ENCODE peak calls at places on chromosome 14, in four cellular contexts. One of them, this sample, is unnamed.

GRCh38 chr14:68249534-68250517 is 430.2 kb downstream of the RAD51B start:
- DNase-seq in retina: no peak
- DNase-seq in RWPE1: no peak
- DNase-seq in effector CD4-positive, alpha-beta T cell: no peak
- DNase-seq in this sample: no peak

GRCh38 chr14:63345826-63346225 is 27.1 kb upstream of the GPHB5 start:
- DNase-seq in effector CD4-positive, alpha-beta T cell: no peak
- DNase-seq in retina: no peak
- DNase-seq in RWPE1: no peak
- DNase-seq in this sample: no peak

GRCh38 chr14:69571449-69571878 is 3.2 kb downstream of the CCDC177 start:
- DNase-seq in RWPE1: no peak
- DNase-seq in effector CD4-positive, alpha-beta T cell: no peak
- DNase-seq in retina: no peak
- DNase-seq in this sample: no peak

GRCh38 chr14:101476931-101477553 is 84.3 kb upstream of the DIO3 start:
- DNase-seq in RWPE1: peak
- DNase-seq in effector CD4-positive, alpha-beta T cell: no peak
- DNase-seq in retina: peak
- DNase-seq in this sample: no peak

GRCh38 chr14:104281768-104282301 is 143.4 kb downstream of the KIF26A start:
- DNase-seq in retina: no peak
- DNase-seq in RWPE1: no peak
- DNase-seq in effector CD4-positive, alpha-beta T cell: no peak
- DNase-seq in this sample: no peak

GRCh38 chr14:19838433-19838832 is 34.9 kb downstream of the OR4N2 start:
- DNase-seq in effector CD4-positive, alpha-beta T cell: no peak
- DNase-seq in RWPE1: no peak
- DNase-seq in retina: no peak
- DNase-seq in this sample: no peak

GRCh38 chr14:64953310-64953654 is 10.7 kb upstream of the GPX2 start:
- DNase-seq in RWPE1: no peak
- DNase-seq in retina: no peak
- DNase-seq in effector CD4-positive, alpha-beta T cell: no peak
- DNase-seq in this sample: no peak

GRCh38 chr14:69043598-69044267 is 64.6 kb upstream of the ACTN1 start:
- DNase-seq in RWPE1: no peak
- DNase-seq in effector CD4-positive, alpha-beta T cell: no peak
- DNase-seq in retina: no peak
- DNase-seq in this sample: peak

GRCh38 chr14:74593241-74593985 is 18.6 kb downstream of the LTBP2 start:
- DNase-seq in retina: no peak
- DNase-seq in RWPE1: no peak
- DNase-seq in effector CD4-positive, alpha-beta T cell: no peak
- DNase-seq in this sample: no peak

GRCh38 chr14:64503434-64504309 is at the start of gene ZBTB25:
- DNase-seq in RWPE1: peak
- DNase-seq in retina: peak
- DNase-seq in effector CD4-positive, alpha-beta T cell: peak
- DNase-seq in this sample: peak

GRCh38 chr14:84397621-84398020 is 1132.3 kb upstream of the FLRT2 start:
- DNase-seq in effector CD4-positive, alpha-beta T cell: no peak
- DNase-seq in RWPE1: no peak
- DNase-seq in retina: no peak
- DNase-seq in this sample: no peak

GRCh38 chr14:37013116-37013515 is 159.3 kb downstream of the SLC25A21 start:
- DNase-seq in effector CD4-positive, alpha-beta T cell: no peak
- DNase-seq in retina: no peak
- DNase-seq in RWPE1: no peak
- DNase-seq in this sample: no peak

GRCh38 chr14:101102875-101103274 is 199.4 kb upstream of the RTL1 start:
- DNase-seq in effector CD4-positive, alpha-beta T cell: no peak
- DNase-seq in RWPE1: no peak
- DNase-seq in retina: no peak
- DNase-seq in this sample: no peak

GRCh38 chr14:44166611-44167010 is 340.5 kb downstream of the FSCB start:
- DNase-seq in retina: no peak
- DNase-seq in effector CD4-positive, alpha-beta T cell: no peak
- DNase-seq in RWPE1: no peak
- DNase-seq in this sample: no peak

GRCh38 chr14:51328942-51329350 is 88.9 kb downstream of the TMX1 start:
- DNase-seq in effector CD4-positive, alpha-beta T cell: no peak
- DNase-seq in RWPE1: no peak
- DNase-seq in retina: no peak
- DNase-seq in this sample: no peak

GRCh38 chr14:23364604-23365352 is at the start of gene EFS:
- DNase-seq in retina: peak
- DNase-seq in effector CD4-positive, alpha-beta T cell: no peak
- DNase-seq in RWPE1: no peak
- DNase-seq in this sample: no peak

GRCh38 chr14:63204407-63205280 is at the start of gene RHOJ:
- DNase-seq in effector CD4-positive, alpha-beta T cell: no peak
- DNase-seq in RWPE1: no peak
- DNase-seq in retina: peak
- DNase-seq in this sample: no peak

GRCh38 chr14:90184571-90185266 is 71.6 kb upstream of the PSMC1 start:
- DNase-seq in retina: no peak
- DNase-seq in effector CD4-positive, alpha-beta T cell: no peak
- DNase-seq in RWPE1: no peak
- DNase-seq in this sample: no peak

GRCh38 chr14:105108516-105108864 is 43.3 kb upstream of the GPR132 start:
- DNase-seq in retina: no peak
- DNase-seq in RWPE1: no peak
- DNase-seq in effector CD4-positive, alpha-beta T cell: no peak
- DNase-seq in this sample: no peak

GRCh38 chr14:61187642-61187905 is 93.6 kb downstream of the TMEM30B start:
- DNase-seq in retina: no peak
- DNase-seq in RWPE1: no peak
- DNase-seq in effector CD4-positive, alpha-beta T cell: no peak
- DNase-seq in this sample: no peak

GRCh38 chr14:52950898-52951729 is at the start of gene FERMT2:
- DNase-seq in effector CD4-positive, alpha-beta T cell: no peak
- DNase-seq in retina: peak
- DNase-seq in RWPE1: peak
- DNase-seq in this sample: no peak

GRCh38 chr14:91127411-91127810 is 13.5 kb downstream of the DGLUCY start:
- DNase-seq in effector CD4-positive, alpha-beta T cell: no peak
- DNase-seq in retina: no peak
- DNase-seq in RWPE1: peak
- DNase-seq in this sample: no peak

GRCh38 chr14:90522585-90523191 is 125.9 kb downstream of the CALM1 start:
- DNase-seq in effector CD4-positive, alpha-beta T cell: no peak
- DNase-seq in retina: peak
- DNase-seq in RWPE1: no peak
- DNase-seq in this sample: no peak

This sample was measured in CD14-positive monocyte.